ENCODE peak calls at places on chromosomes 3 and 15, in nine cellular contexts. One of them, this sample, is unnamed.

GRCh38 chr3:174540081-174540480 is 319.1 kb upstream of the NAALADL2 start:
- DNase-seq in brain microvascular endothelial cell: no peak
- DNase-seq in lung: no peak
- DNase-seq in CD4-positive, alpha-beta T cell: no peak
- DNase-seq in IMR-90: no peak
- DNase-seq in upper lobe of right lung: no peak
- DNase-seq in lower leg skin: no peak
- DNase-seq in A549: no peak
- DNase-seq in epithelial cell of esophagus: no peak
- DNase-seq in this sample: no peak

GRCh38 chr3:124250053-124250452 is 258.1 kb upstream of the ROPN1 start:
- DNase-seq in lung: no peak
- DNase-seq in upper lobe of right lung: no peak
- DNase-seq in lower leg skin: no peak
- DNase-seq in brain microvascular endothelial cell: no peak
- DNase-seq in IMR-90: no peak
- DNase-seq in epithelial cell of esophagus: peak
- DNase-seq in A549: no peak
- DNase-seq in CD4-positive, alpha-beta T cell: no peak
- DNase-seq in this sample: peak

GRCh38 chr3:137792633-137793271 is 28.6 kb downstream of the SOX14 start:
- DNase-seq in IMR-90: peak
- DNase-seq in epithelial cell of esophagus: peak
- DNase-seq in brain microvascular endothelial cell: peak
- DNase-seq in CD4-positive, alpha-beta T cell: no peak
- DNase-seq in lung: no peak
- DNase-seq in A549: peak
- DNase-seq in lower leg skin: no peak
- DNase-seq in upper lobe of right lung: no peak
- DNase-seq in this sample: no peak

GRCh38 chr3:110589381-110589780 is 482.2 kb upstream of the NECTIN3 start:
- DNase-seq in epithelial cell of esophagus: no peak
- DNase-seq in A549: no peak
- DNase-seq in brain microvascular endothelial cell: no peak
- DNase-seq in lower leg skin: no peak
- DNase-seq in IMR-90: no peak
- DNase-seq in upper lobe of right lung: no peak
- DNase-seq in CD4-positive, alpha-beta T cell: no peak
- DNase-seq in lung: no peak
- DNase-seq in this sample: no peak

GRCh38 chr3:126146525-126147146 is 33.8 kb downstream of the ALDH1L1 start:
- DNase-seq in IMR-90: no peak
- DNase-seq in A549: no peak
- DNase-seq in lung: peak
- DNase-seq in lower leg skin: peak
- DNase-seq in upper lobe of right lung: no peak
- DNase-seq in CD4-positive, alpha-beta T cell: no peak
- DNase-seq in brain microvascular endothelial cell: no peak
- DNase-seq in epithelial cell of esophagus: no peak
- DNase-seq in this sample: no peak

GRCh38 chr3:11507719-11508118 is 136.0 kb downstream of the VGLL4 start:
- DNase-seq in brain microvascular endothelial cell: no peak
- DNase-seq in A549: peak
- DNase-seq in epithelial cell of esophagus: no peak
- DNase-seq in lung: no peak
- DNase-seq in IMR-90: peak
- DNase-seq in CD4-positive, alpha-beta T cell: no peak
- DNase-seq in upper lobe of right lung: no peak
- DNase-seq in lower leg skin: no peak
- DNase-seq in this sample: no peak

GRCh38 chr3:184710870-184711365 is 946 bp downstream of the MAGEF1 start:
- DNase-seq in IMR-90: no peak
- DNase-seq in epithelial cell of esophagus: no peak
- DNase-seq in CD4-positive, alpha-beta T cell: no peak
- DNase-seq in A549: peak
- DNase-seq in upper lobe of right lung: no peak
- DNase-seq in lung: peak
- DNase-seq in brain microvascular endothelial cell: no peak
- DNase-seq in lower leg skin: no peak
- DNase-seq in this sample: peak

GRCh38 chr3:127566801-127567200 is 23.7 kb downstream of the TPRA1 start:
- DNase-seq in lung: no peak
- DNase-seq in IMR-90: no peak
- DNase-seq in lower leg skin: no peak
- DNase-seq in CD4-positive, alpha-beta T cell: no peak
- DNase-seq in upper lobe of right lung: no peak
- DNase-seq in epithelial cell of esophagus: no peak
- DNase-seq in A549: no peak
- DNase-seq in brain microvascular endothelial cell: no peak
- DNase-seq in this sample: no peak

GRCh38 chr3:64321747-64322146 is 96.5 kb upstream of the PRICKLE2 start:
- DNase-seq in lung: no peak
- DNase-seq in epithelial cell of esophagus: peak
- DNase-seq in upper lobe of right lung: no peak
- DNase-seq in A549: peak
- DNase-seq in IMR-90: peak
- DNase-seq in brain microvascular endothelial cell: peak
- DNase-seq in CD4-positive, alpha-beta T cell: no peak
- DNase-seq in lower leg skin: no peak
- DNase-seq in this sample: peak

GRCh38 chr15:90086868-90087268 is 15.4 kb downstream of the IDH2 start:
- DNase-seq in brain microvascular endothelial cell: no peak
- DNase-seq in IMR-90: peak
- DNase-seq in CD4-positive, alpha-beta T cell: peak
- DNase-seq in upper lobe of right lung: peak
- DNase-seq in lung: no peak
- DNase-seq in epithelial cell of esophagus: peak
- DNase-seq in lower leg skin: no peak
- DNase-seq in A549: peak
- DNase-seq in this sample: no peak

GRCh38 chr3:46923559-46924350 is 46.2 kb downstream of the PTH1R start:
- DNase-seq in upper lobe of right lung: peak
- DNase-seq in lower leg skin: no peak
- DNase-seq in CD4-positive, alpha-beta T cell: peak
- DNase-seq in brain microvascular endothelial cell: no peak
- DNase-seq in IMR-90: peak
- DNase-seq in lung: no peak
- DNase-seq in epithelial cell of esophagus: peak
- DNase-seq in A549: peak
- DNase-seq in this sample: no peak

GRCh38 chr3:128170866-128171516 is 17.7 kb downstream of the EEFSEC start:
- DNase-seq in CD4-positive, alpha-beta T cell: no peak
- DNase-seq in lower leg skin: peak
- DNase-seq in lung: peak
- DNase-seq in IMR-90: peak
- DNase-seq in epithelial cell of esophagus: peak
- DNase-seq in brain microvascular endothelial cell: peak
- DNase-seq in upper lobe of right lung: no peak
- DNase-seq in A549: peak
- DNase-seq in this sample: peak

GRCh38 chr3:141575879-141576743 is 89.3 kb downstream of the RASA2 start:
- DNase-seq in lung: no peak
- DNase-seq in epithelial cell of esophagus: peak
- DNase-seq in CD4-positive, alpha-beta T cell: no peak
- DNase-seq in IMR-90: peak
- DNase-seq in brain microvascular endothelial cell: no peak
- DNase-seq in A549: peak
- DNase-seq in lower leg skin: no peak
- DNase-seq in upper lobe of right lung: no peak
- DNase-seq in this sample: no peak

GRCh38 chr3:190305406-190305805 is 16.8 kb downstream of the CLDN1 start:
- DNase-seq in lower leg skin: no peak
- DNase-seq in CD4-positive, alpha-beta T cell: no peak
- DNase-seq in IMR-90: no peak
- DNase-seq in A549: no peak
- DNase-seq in epithelial cell of esophagus: peak
- DNase-seq in lung: no peak
- DNase-seq in brain microvascular endothelial cell: peak
- DNase-seq in upper lobe of right lung: no peak
- DNase-seq in this sample: no peak

GRCh38 chr15:42133892-42134502 is 22.4 kb downstream of the PLA2G4F start:
- DNase-seq in IMR-90: peak
- DNase-seq in lower leg skin: peak
- DNase-seq in epithelial cell of esophagus: peak
- DNase-seq in brain microvascular endothelial cell: no peak
- DNase-seq in lung: peak
- DNase-seq in CD4-positive, alpha-beta T cell: peak
- DNase-seq in A549: peak
- DNase-seq in upper lobe of right lung: peak
- DNase-seq in this sample: no peak

GRCh38 chr15:36693644-36694043 is 114.2 kb downstream of the CDIN1 start:
- DNase-seq in epithelial cell of esophagus: no peak
- DNase-seq in IMR-90: no peak
- DNase-seq in lung: no peak
- DNase-seq in lower leg skin: no peak
- DNase-seq in upper lobe of right lung: no peak
- DNase-seq in CD4-positive, alpha-beta T cell: no peak
- DNase-seq in brain microvascular endothelial cell: no peak
- DNase-seq in A549: no peak
- DNase-seq in this sample: no peak

GRCh38 chr3:146092230-146092629 is 68.8 kb downstream of the PLOD2 start:
- DNase-seq in IMR-90: peak
- DNase-seq in lung: no peak
- DNase-seq in brain microvascular endothelial cell: no peak
- DNase-seq in lower leg skin: no peak
- DNase-seq in A549: no peak
- DNase-seq in CD4-positive, alpha-beta T cell: no peak
- DNase-seq in epithelial cell of esophagus: peak
- DNase-seq in upper lobe of right lung: no peak
- DNase-seq in this sample: no peak

GRCh38 chr3:49358217-49358883 is at the start of gene GPX1:
- DNase-seq in epithelial cell of esophagus: peak
- DNase-seq in brain microvascular endothelial cell: peak
- DNase-seq in IMR-90: peak
- DNase-seq in CD4-positive, alpha-beta T cell: peak
- DNase-seq in A549: peak
- DNase-seq in lower leg skin: peak
- DNase-seq in lung: peak
- DNase-seq in upper lobe of right lung: peak
- DNase-seq in this sample: peak

GRCh38 chr3:46838301-46838700 is 24.9 kb downstream of the MYL3 start:
- DNase-seq in CD4-positive, alpha-beta T cell: no peak
- DNase-seq in brain microvascular endothelial cell: no peak
- DNase-seq in lung: no peak
- DNase-seq in lower leg skin: no peak
- DNase-seq in IMR-90: no peak
- DNase-seq in A549: no peak
- DNase-seq in epithelial cell of esophagus: no peak
- DNase-seq in upper lobe of right lung: no peak
- DNase-seq in this sample: no peak

DNA sequence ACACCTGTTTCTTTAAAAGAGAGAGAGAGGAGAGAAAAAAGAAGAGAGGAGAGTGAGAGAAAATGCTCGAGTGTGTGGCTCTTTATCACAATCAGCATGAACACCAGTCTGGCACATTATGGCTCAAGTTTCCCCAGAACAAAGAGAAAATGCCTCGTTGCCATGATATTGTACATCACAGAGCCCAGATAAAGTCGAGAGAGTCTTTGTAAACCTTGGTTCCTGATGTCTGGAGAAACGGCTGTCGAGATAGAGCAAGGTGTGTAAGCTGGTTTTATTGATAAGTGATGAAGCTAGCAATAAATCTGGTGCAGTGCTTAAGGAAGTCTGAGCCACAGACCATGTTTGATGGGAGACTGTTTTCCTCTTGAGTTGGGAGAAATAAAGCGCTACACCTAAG is 81.0 kb upstream of the DPH6 start:
- DNase-seq in lower leg skin: no peak
- DNase-seq in brain microvascular endothelial cell: no peak
- DNase-seq in lung: no peak
- DNase-seq in CD4-positive, alpha-beta T cell: no peak
- DNase-seq in upper lobe of right lung: no peak
- DNase-seq in epithelial cell of esophagus: no peak
- DNase-seq in IMR-90: no peak
- DNase-seq in A549: no peak
- DNase-seq in this sample: no peak
- TF ChIP-seq CTCF in lower leg skin: no peak
- TF ChIP-seq CTCF in brain microvascular endothelial cell: no peak
- TF ChIP-seq CTCF in lung: no peak
- TF ChIP-seq CTCF in CD4-positive, alpha-beta T cell: no peak
- TF ChIP-seq CTCF in upper lobe of right lung: no peak
- TF ChIP-seq CTCF in epithelial cell of esophagus: no peak
- TF ChIP-seq CTCF in IMR-90: no peak
- TF ChIP-seq CTCF in A549: no peak
- TF ChIP-seq CTCF in this sample: no peak

DNA sequence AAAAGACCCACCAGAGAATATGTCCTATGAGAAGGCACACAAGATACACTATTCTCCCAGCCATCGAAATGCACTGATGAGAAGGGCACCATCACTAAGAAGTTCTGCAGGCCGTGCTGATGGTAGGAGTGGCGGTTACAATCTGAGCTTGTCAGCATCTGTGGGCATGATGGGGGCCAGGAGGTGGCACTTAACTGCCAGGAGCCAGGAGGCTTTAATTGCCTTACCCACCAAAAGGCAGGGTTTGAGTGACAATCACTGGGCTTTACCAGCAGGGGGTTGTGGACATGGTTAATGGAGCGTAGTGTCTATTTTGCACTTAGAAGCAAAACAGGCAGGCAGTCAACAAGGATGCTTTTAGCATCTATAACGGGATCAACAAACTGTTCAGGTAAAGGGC is 16.0 kb upstream of the SQOR start:
- DNase-seq in IMR-90: no peak
- DNase-seq in lower leg skin: no peak
- DNase-seq in brain microvascular endothelial cell: no peak
- DNase-seq in lung: no peak
- DNase-seq in epithelial cell of esophagus: no peak
- DNase-seq in upper lobe of right lung: no peak
- DNase-seq in CD4-positive, alpha-beta T cell: no peak
- DNase-seq in A549: peak
- DNase-seq in this sample: no peak
- TF ChIP-seq CTCF in IMR-90: no peak
- TF ChIP-seq CTCF in lower leg skin: no peak
- TF ChIP-seq CTCF in brain microvascular endothelial cell: peak
- TF ChIP-seq CTCF in lung: no peak
- TF ChIP-seq CTCF in epithelial cell of esophagus: no peak
- TF ChIP-seq CTCF in upper lobe of right lung: no peak
- TF ChIP-seq CTCF in CD4-positive, alpha-beta T cell: no peak
- TF ChIP-seq CTCF in A549: no peak
- TF ChIP-seq CTCF in this sample: no peak

GRCh38 chr15:91142097-91142744 is 42.2 kb downstream of the SV2B start:
- DNase-seq in A549: peak
- DNase-seq in lower leg skin: peak
- DNase-seq in upper lobe of right lung: no peak
- DNase-seq in IMR-90: no peak
- DNase-seq in lung: no peak
- DNase-seq in CD4-positive, alpha-beta T cell: no peak
- DNase-seq in brain microvascular endothelial cell: no peak
- DNase-seq in epithelial cell of esophagus: peak
- DNase-seq in this sample: peak
- TF ChIP-seq CTCF in A549: peak
- TF ChIP-seq CTCF in lower leg skin: no peak
- TF ChIP-seq CTCF in upper lobe of right lung: peak
- TF ChIP-seq CTCF in IMR-90: peak
- TF ChIP-seq CTCF in lung: no peak
- TF ChIP-seq CTCF in CD4-positive, alpha-beta T cell: no peak
- TF ChIP-seq CTCF in brain microvascular endothelial cell: peak
- TF ChIP-seq CTCF in epithelial cell of esophagus: peak
- TF ChIP-seq CTCF in this sample: peak

DNA sequence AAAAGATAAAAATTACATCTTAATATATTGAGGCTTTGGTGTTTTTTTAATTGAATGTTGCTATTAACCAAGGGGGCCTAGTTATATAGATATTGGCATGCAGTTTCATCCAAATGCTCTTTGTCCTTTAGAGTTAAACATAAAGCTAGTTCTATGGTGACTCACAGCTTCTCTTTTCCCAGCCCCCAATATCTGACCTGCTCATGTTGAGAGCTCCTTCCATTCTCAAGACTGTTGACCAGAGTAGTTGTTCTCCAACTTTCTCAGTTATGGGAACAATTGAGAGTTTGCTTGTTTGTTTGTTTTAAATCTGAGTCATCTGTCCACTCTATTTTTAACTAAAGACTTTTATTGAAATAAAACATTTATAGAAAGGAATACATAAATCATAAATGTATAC is 15.8 kb upstream of the RARB start:
- DNase-seq in IMR-90: peak
- DNase-seq in CD4-positive, alpha-beta T cell: no peak
- DNase-seq in upper lobe of right lung: no peak
- DNase-seq in lower leg skin: no peak
- DNase-seq in lung: no peak
- DNase-seq in brain microvascular endothelial cell: peak
- DNase-seq in A549: peak
- DNase-seq in epithelial cell of esophagus: no peak
- DNase-seq in this sample: no peak
- TF ChIP-seq CTCF in IMR-90: no peak
- TF ChIP-seq CTCF in CD4-positive, alpha-beta T cell: no peak
- TF ChIP-seq CTCF in upper lobe of right lung: no peak
- TF ChIP-seq CTCF in lower leg skin: no peak
- TF ChIP-seq CTCF in lung: no peak
- TF ChIP-seq CTCF in brain microvascular endothelial cell: no peak
- TF ChIP-seq CTCF in A549: no peak
- TF ChIP-seq CTCF in epithelial cell of esophagus: no peak
- TF ChIP-seq CTCF in this sample: no peak

This sample was measured in foreskin keratinocyte.